ENCODE peak calls at places on chromosome 13, in six cellular contexts. C is IMR-90, Y is uterus, S is ovary, M is lower leg skin, V is sigmoid colon. R is an unnamed sample.

GRCh38 chr13:113842336-113843062 is 21.4 kb downstream of the GAS6 start:
- DNase-seq in S (peak; percentile 28), Y (peak; percentile 12), M (no peak), V (no peak), C (no peak), R (no peak)

GRCh38 chr13:61414136-61414535 is 1.5 kb downstream of the PCDH20 start:
- DNase-seq in S (no peak), Y (no peak), M (no peak), C (no peak), V (no peak), R (no peak)

GRCh38 chr13:83867708-83868107 is 14.6 kb downstream of the SLITRK1 start:
- DNase-seq in C (no peak), V (no peak), Y (no peak), M (no peak), S (no peak), R (no peak)

GRCh38 chr13:40790232-40790631 is 821 bp downstream of the SLC25A15 start:
- DNase-seq in M (no peak), V (no peak), C (no peak), Y (no peak), S (no peak), R (no peak)

GRCh38 chr13:80276371-80277289 is 64.3 kb downstream of the SPRY2 start:
- DNase-seq in S (no peak), M (no peak), V (no peak), Y (no peak), C (peak; percentile 23), R (no peak)

GRCh38 chr13:27712421-27712820 is 79.9 kb upstream of the GSX1 start:
- DNase-seq in C (no peak), S (no peak), V (no peak), M (no peak), Y (no peak), R (peak; percentile 64)

GRCh38 chr13:49664606-49665005 is 26.7 kb downstream of the EBPL start:
- DNase-seq in S (no peak), C (no peak), Y (no peak), V (no peak), M (no peak), R (no peak)

GRCh38 chr13:41565221-41565620 is 107.9 kb downstream of the RGCC start:
- DNase-seq in S (no peak), M (no peak), C (peak; percentile 97), Y (no peak), V (no peak), R (no peak)

GRCh38 chr13:90238433-90238832 is 1109.1 kb upstream of the MIR17HG start:
- DNase-seq in S (no peak), M (no peak), C (no peak), Y (no peak), V (no peak), R (no peak)

GRCh38 chr13:100129605-100130004 is 40.7 kb downstream of the PCCA start:
- DNase-seq in C (no peak), M (no peak), V (no peak), Y (no peak), S (no peak), R (no peak)

DNA sequence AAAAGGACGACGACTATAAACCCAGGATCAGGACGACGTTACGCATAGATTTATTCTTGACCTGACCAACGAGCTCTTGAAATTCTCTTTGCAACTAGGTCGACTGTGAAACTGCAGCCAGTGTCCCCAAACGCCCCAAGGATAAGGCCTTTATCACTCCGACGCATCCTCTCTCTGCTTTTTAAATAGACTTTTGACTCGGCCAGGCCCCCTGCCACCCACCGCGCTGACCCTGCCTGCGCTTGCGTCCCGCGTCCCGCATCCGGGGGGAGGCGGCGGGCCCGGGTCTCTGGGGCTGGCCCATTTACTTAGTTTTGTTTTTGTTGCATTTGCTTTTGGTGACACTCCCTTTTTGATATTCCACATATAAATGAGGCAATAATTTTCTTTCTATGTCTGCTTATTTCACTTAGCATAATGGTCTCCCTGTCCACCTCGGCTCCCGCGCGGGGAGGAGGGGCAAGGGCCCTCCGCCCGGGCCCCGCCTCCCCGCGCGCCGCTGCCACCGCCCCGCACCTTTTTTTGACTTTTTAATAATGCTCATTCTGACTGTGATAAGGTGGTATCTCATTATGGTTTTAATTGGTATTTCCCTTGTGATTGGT is 17.5 kb downstream of the RB1 start:
- DNase-seq in C (no peak), V (no peak), S (no peak), M (peak; percentile 74), Y (no peak), R (no peak)
- H3K4me3 ChIP-seq in C (no peak overlapping the region), V (peak overlapping the region; percentile 11), S (peak overlapping the region; percentile 18), M (no peak overlapping the region), Y (no peak overlapping the region), R (no peak overlapping the region)

GRCh38 chr13:74105871-74106270 is 28.3 kb downstream of the KLF12 start:
- DNase-seq in V (no peak), C (no peak), S (no peak), Y (no peak), M (no peak), R (no peak)

GRCh38 chr13:74103196-74103595 is 31.0 kb downstream of the KLF12 start:
- DNase-seq in S (no peak), Y (no peak), M (no peak), C (no peak), V (no peak), R (no peak)

GRCh38 chr13:74103970-74104555 is 30.1 kb downstream of the KLF12 start:
- DNase-seq in S (no peak), Y (no peak), M (no peak), C (no peak), V (no peak), R (no peak)

GRCh38 chr13:74102691-74103090 is 31.5 kb downstream of the KLF12 start:
- DNase-seq in M (no peak), Y (no peak), S (no peak), V (no peak), C (no peak), R (no peak)

DNA sequence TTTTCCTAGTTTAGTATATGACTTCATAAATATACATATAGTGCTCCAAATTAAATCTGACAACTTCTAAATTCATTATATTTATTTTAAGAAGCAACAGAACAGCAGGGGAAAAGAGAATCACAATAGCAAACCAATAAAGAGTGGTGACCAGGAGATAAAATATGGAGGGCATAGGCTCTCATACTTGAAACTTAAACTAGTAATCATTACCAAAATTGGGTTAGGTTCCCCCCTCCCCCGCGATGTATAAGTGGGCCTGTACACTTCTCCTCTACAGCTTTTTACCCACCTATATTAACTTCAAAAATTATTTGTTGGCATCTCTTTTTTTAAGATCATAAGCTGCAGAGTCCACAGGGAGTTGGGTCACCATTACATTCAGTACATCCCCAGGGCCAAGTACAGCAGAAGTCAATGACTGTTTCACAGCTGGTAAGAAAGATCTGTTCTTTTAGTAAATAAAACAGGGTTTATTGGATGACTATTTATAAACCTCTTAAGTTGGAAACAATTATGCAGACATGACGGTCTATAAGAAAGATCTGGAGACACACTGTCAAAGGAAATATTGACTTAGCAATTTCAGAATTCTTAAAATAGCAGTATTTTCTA is 29.4 kb downstream of the KLF12 start:
- DNase-seq in C (no peak), M (no peak), S (no peak), Y (no peak), V (no peak), R (no peak)
- TF ChIP-seq POLR2A in C (no peak), M (no peak), S (no peak), Y (no peak), V (no peak), R (no peak)

DNA sequence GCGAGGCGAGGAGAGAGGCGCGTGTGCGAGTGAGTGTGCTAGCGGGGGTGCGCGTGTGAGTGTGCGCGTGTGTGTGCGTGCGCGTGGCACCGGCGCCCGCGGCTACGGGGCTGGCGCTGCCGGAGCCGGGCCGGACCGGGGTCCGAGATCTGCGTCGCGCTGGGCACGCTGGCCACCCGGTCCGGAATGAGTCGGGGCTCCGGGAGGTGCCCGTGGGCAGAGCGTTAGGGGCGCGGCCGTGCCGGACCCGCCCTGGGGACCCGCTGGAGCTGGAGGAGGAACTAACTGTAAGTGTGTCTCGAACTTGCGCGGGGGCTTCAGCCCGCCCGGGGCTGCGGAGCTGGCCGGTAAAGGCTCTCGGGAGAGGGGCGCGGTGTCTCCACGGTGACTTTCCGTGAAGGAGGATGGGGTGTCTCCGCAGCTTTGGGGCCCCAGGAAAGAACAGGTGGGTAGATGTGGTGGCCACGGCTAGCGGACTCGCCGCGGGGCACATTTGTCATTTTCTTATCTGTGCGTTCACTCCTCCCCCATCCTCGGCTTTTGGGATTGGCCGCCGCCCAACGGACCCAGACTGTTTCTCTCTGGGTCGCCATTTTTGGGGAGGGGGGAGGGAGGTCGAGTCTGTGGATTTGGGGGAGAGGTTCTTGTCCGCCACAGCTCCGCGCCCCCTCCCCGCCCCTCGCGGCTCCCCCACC is 10.1 kb upstream of the SOX1 start:
- DNase-seq in C (no peak), M (peak; percentile 70), V (no peak), Y (no peak), S (no peak), R (no peak)
- H3K4me3 ChIP-seq in C (no peak overlapping the region), M (no peak overlapping the region), V (peak overlapping the region; percentile 23), Y (no peak overlapping the region), S (no peak overlapping the region), R (no peak overlapping the region)

GRCh38 chr13:91355826-91356710 is 8.6 kb downstream of the MIR17HG start:
- DNase-seq in S (no peak), M (no peak), V (no peak), Y (no peak), C (no peak), R (no peak)
- TF ChIP-seq POLR2A in S (no peak), M (no peak), V (no peak), Y (no peak), C (no peak), R (no peak)

GRCh38 chr13:35953537-35954206 is 177.5 kb downstream of the DCLK1 start:
- DNase-seq in Y (peak; percentile 92), M (peak; percentile 94), V (peak; percentile 96), S (peak; percentile 84), C (peak; percentile 94), R (peak; percentile 72)
- H3K4me3 ChIP-seq in Y (no peak overlapping the region), M (no peak overlapping the region), V (no peak overlapping the region), S (no peak overlapping the region), C (no peak overlapping the region), R (no peak overlapping the region)